ENCODE peak calls at places on chromosomes 2 and 18, in six cellular contexts. U is T-cell, D is mesothelial cell of epicardium, G is fibroblast of villous mesenchyme, J is EL, K is Daoy. M is an unnamed sample.

GRCh38 chr18:58060254-58060653 is 16.2 kb downstream of the NEDD4L start:
- DNase-seq in U (no peak), D (no peak), G (no peak), J (no peak), K (no peak), M (no peak)

GRCh38 chr2:75027886-75028285 is 69.4 kb downstream of the POLE4 start:
- DNase-seq in U (no peak), D (no peak), G (no peak), J (no peak), K (no peak), M (no peak)

GRCh38 chr2:116955646-116956045 is 858.8 kb upstream of the DDX18 start:
- DNase-seq in U (no peak), D (no peak), G (no peak), J (no peak), K (no peak), M (no peak)

GRCh38 chr2:207663870-207664545 is 38.8 kb upstream of the METTL21A start:
- DNase-seq in U (no peak), D (no peak), G (no peak), J (no peak), K (no peak), M (no peak)

GRCh38 chr2:29165362-29166236 is 50.4 kb downstream of the CLIP4 start:
- DNase-seq in U (no peak), D (no peak), G (peak; percentile 88), J (peak; percentile 60), K (peak; percentile 49), M (no peak)

GRCh38 chr2:140509765-140510164 is 1621.1 kb downstream of the LRP1B start:
- DNase-seq in U (no peak), D (no peak), G (no peak), J (no peak), K (no peak), M (no peak)

GRCh38 chr2:118983133-118983532 is 41.1 kb downstream of the MARCO start:
- DNase-seq in U (no peak), D (peak; percentile 19), G (no peak), J (no peak), K (no peak), M (no peak)

GRCh38 chr2:42089340-42089925 is 41.6 kb downstream of the PKDCC start:
- DNase-seq in U (peak; percentile 56), D (peak; percentile 53), G (peak; percentile 70), J (peak; percentile 57), K (peak; percentile 70), M (no peak)

GRCh38 chr2:96239091-96239490 is 26.7 kb downstream of the TMEM127 start:
- DNase-seq in U (no peak), D (no peak), G (no peak), J (no peak), K (no peak), M (no peak)

M was measured in caudate nucleus.